ENCODE peak calls at places on chromosomes 1 and 21, in five cellular contexts. One of them, this sample, is unnamed.

GRCh38 chr21:42833859-42834729 is 45.2 kb downstream of the WDR4 start:
- DNase-seq in ascending aorta: no peak
- DNase-seq in ovary: no peak
- DNase-seq in RWPE1: no peak
- DNase-seq in fibroblast of villous mesenchyme: no peak
- DNase-seq in this sample: no peak

GRCh38 chr1:25912076-25912831 is 6.0 kb upstream of the STMN1 start:
- DNase-seq in ovary: no peak
- DNase-seq in fibroblast of villous mesenchyme: peak; percentile 37
- DNase-seq in RWPE1: peak; percentile 68
- DNase-seq in ascending aorta: no peak
- DNase-seq in this sample: no peak

GRCh38 chr21:41499920-41500319 is 8.0 kb downstream of the TMPRSS2 start:
- DNase-seq in fibroblast of villous mesenchyme: no peak
- DNase-seq in ovary: no peak
- DNase-seq in RWPE1: no peak
- DNase-seq in ascending aorta: no peak
- DNase-seq in this sample: no peak

GRCh38 chr21:36150192-36150711 is 6.4 kb upstream of the DOP1B start:
- DNase-seq in RWPE1: no peak
- DNase-seq in ovary: peak; percentile 52
- DNase-seq in ascending aorta: no peak
- DNase-seq in fibroblast of villous mesenchyme: no peak
- DNase-seq in this sample: no peak

GRCh38 chr21:37198989-37199924 is 67.9 kb downstream of the VPS26C start:
- DNase-seq in ascending aorta: no peak
- DNase-seq in ovary: no peak
- DNase-seq in RWPE1: peak; percentile 41
- DNase-seq in fibroblast of villous mesenchyme: peak; percentile 29
- DNase-seq in this sample: no peak

GRCh38 chr21:27321791-27322190 is 354.9 kb upstream of the ADAMTS5 start:
- DNase-seq in ascending aorta: no peak
- DNase-seq in fibroblast of villous mesenchyme: no peak
- DNase-seq in ovary: no peak
- DNase-seq in RWPE1: no peak
- DNase-seq in this sample: no peak

GRCh38 chr1:204830671-204831585 is 39.7 kb upstream of the NFASC start:
- DNase-seq in fibroblast of villous mesenchyme: no peak
- DNase-seq in ovary: no peak
- DNase-seq in RWPE1: no peak
- DNase-seq in ascending aorta: no peak
- DNase-seq in this sample: no peak

GRCh38 chr1:205440476-205441317 is 15.1 kb downstream of the BLACAT1 start:
- DNase-seq in fibroblast of villous mesenchyme: peak; percentile 9
- DNase-seq in ovary: no peak
- DNase-seq in RWPE1: peak; percentile 95
- DNase-seq in ascending aorta: no peak
- DNase-seq in this sample: no peak

GRCh38 chr1:97832490-97832889 is 88.3 kb downstream of the DPYD start:
- DNase-seq in ascending aorta: no peak
- DNase-seq in ovary: no peak
- DNase-seq in fibroblast of villous mesenchyme: no peak
- DNase-seq in RWPE1: no peak
- DNase-seq in this sample: peak; percentile 33

GRCh38 chr1:101365186-101365585 is 128.4 kb downstream of the S1PR1 start:
- DNase-seq in ovary: no peak
- DNase-seq in fibroblast of villous mesenchyme: no peak
- DNase-seq in RWPE1: no peak
- DNase-seq in ascending aorta: no peak
- DNase-seq in this sample: no peak

GRCh38 chr1:63888984-63889383 is 115.2 kb downstream of the ROR1 start:
- DNase-seq in RWPE1: no peak
- DNase-seq in fibroblast of villous mesenchyme: no peak
- DNase-seq in ascending aorta: no peak
- DNase-seq in ovary: no peak
- DNase-seq in this sample: no peak

GRCh38 chr1:248421384-248421783 is 18.5 kb downstream of the OR2T1 start:
- DNase-seq in fibroblast of villous mesenchyme: peak; percentile 3
- DNase-seq in ovary: no peak
- DNase-seq in RWPE1: no peak
- DNase-seq in ascending aorta: no peak
- DNase-seq in this sample: no peak

GRCh38 chr1:33612877-33613487 is 140.5 kb downstream of the ZSCAN20 start:
- DNase-seq in fibroblast of villous mesenchyme: peak; percentile 68
- DNase-seq in RWPE1: peak; percentile 77
- DNase-seq in ascending aorta: no peak
- DNase-seq in ovary: peak; percentile 67
- DNase-seq in this sample: peak; percentile 79

GRCh38 chr1:39104158-39105060 is 78.3 kb downstream of the NDUFS5 start:
- DNase-seq in RWPE1: peak; percentile 37
- DNase-seq in fibroblast of villous mesenchyme: peak; percentile 61
- DNase-seq in ovary: no peak
- DNase-seq in ascending aorta: no peak
- DNase-seq in this sample: peak; percentile 70

GRCh38 chr1:172813330-172813729 is 154.4 kb downstream of the FASLG start:
- DNase-seq in RWPE1: no peak
- DNase-seq in ascending aorta: no peak
- DNase-seq in fibroblast of villous mesenchyme: no peak
- DNase-seq in ovary: no peak
- DNase-seq in this sample: no peak

GRCh38 chr1:31587720-31588423 is 11.6 kb downstream of the TINAGL1 start:
- DNase-seq in ovary: peak; percentile 72
- DNase-seq in ascending aorta: peak; percentile 70
- DNase-seq in RWPE1: peak; percentile 76
- DNase-seq in fibroblast of villous mesenchyme: peak; percentile 54
- DNase-seq in this sample: peak; percentile 71

GRCh38 chr1:151056574-151056973 is 2.8 kb downstream of the CDC42SE1 start:
- DNase-seq in fibroblast of villous mesenchyme: no peak
- DNase-seq in ovary: no peak
- DNase-seq in ascending aorta: no peak
- DNase-seq in RWPE1: no peak
- DNase-seq in this sample: no peak

GRCh38 chr1:112618114-112618720 is 724 bp downstream of the ST7L start:
- DNase-seq in ovary: no peak
- DNase-seq in ascending aorta: no peak
- DNase-seq in RWPE1: no peak
- DNase-seq in fibroblast of villous mesenchyme: peak; percentile 77
- DNase-seq in this sample: no peak

GRCh38 chr1:226457307-226457712 is 49.4 kb upstream of the PARP1 start:
- DNase-seq in ascending aorta: no peak
- DNase-seq in ovary: no peak
- DNase-seq in fibroblast of villous mesenchyme: no peak
- DNase-seq in RWPE1: no peak
- DNase-seq in this sample: no peak

GRCh38 chr1:68370101-68370915 is 79.4 kb downstream of the RPE65 start:
- DNase-seq in RWPE1: no peak
- DNase-seq in ovary: no peak
- DNase-seq in ascending aorta: no peak
- DNase-seq in fibroblast of villous mesenchyme: no peak
- DNase-seq in this sample: no peak

GRCh38 chr1:68373173-68373572 is 76.6 kb downstream of the RPE65 start:
- DNase-seq in ascending aorta: no peak
- DNase-seq in ovary: no peak
- DNase-seq in RWPE1: no peak
- DNase-seq in fibroblast of villous mesenchyme: no peak
- DNase-seq in this sample: no peak

GRCh38 chr1:68376441-68376840 is 73.3 kb downstream of the RPE65 start:
- DNase-seq in RWPE1: no peak
- DNase-seq in ascending aorta: no peak
- DNase-seq in ovary: no peak
- DNase-seq in fibroblast of villous mesenchyme: no peak
- DNase-seq in this sample: no peak

GRCh38 chr1:68375919-68376318 is 73.8 kb downstream of the RPE65 start:
- DNase-seq in ovary: no peak
- DNase-seq in fibroblast of villous mesenchyme: no peak
- DNase-seq in RWPE1: no peak
- DNase-seq in ascending aorta: no peak
- DNase-seq in this sample: no peak

GRCh38 chr1:68372487-68372886 is 77.3 kb downstream of the RPE65 start:
- DNase-seq in RWPE1: no peak
- DNase-seq in ovary: no peak
- DNase-seq in ascending aorta: no peak
- DNase-seq in fibroblast of villous mesenchyme: no peak
- DNase-seq in this sample: no peak
- TF ChIP-seq CTCF in RWPE1: no peak
- TF ChIP-seq CTCF in ovary: no peak
- TF ChIP-seq CTCF in ascending aorta: no peak
- TF ChIP-seq CTCF in fibroblast of villous mesenchyme: no peak
- TF ChIP-seq CTCF in this sample: no peak

GRCh38 chr1:161763522-161764098 is 2.5 kb upstream of the ATF6 start:
- DNase-seq in fibroblast of villous mesenchyme: peak; percentile 30
- DNase-seq in RWPE1: peak; percentile 28
- DNase-seq in ascending aorta: no peak
- DNase-seq in ovary: no peak
- DNase-seq in this sample: no peak
- TF ChIP-seq CTCF in fibroblast of villous mesenchyme: peak; percentile 71
- TF ChIP-seq CTCF in RWPE1: peak; percentile 43
- TF ChIP-seq CTCF in ascending aorta: peak; percentile 14
- TF ChIP-seq CTCF in ovary: peak; percentile 11
- TF ChIP-seq CTCF in this sample: peak; percentile 28

GRCh38 chr1:201214886-201215285 is 24.3 kb downstream of the IGFN1 start:
- DNase-seq in ovary: peak; percentile 13
- DNase-seq in RWPE1: no peak
- DNase-seq in ascending aorta: no peak
- DNase-seq in fibroblast of villous mesenchyme: no peak
- DNase-seq in this sample: no peak

GRCh38 chr1:201213926-201214325 is 23.3 kb downstream of the IGFN1 start:
- DNase-seq in ascending aorta: no peak
- DNase-seq in RWPE1: no peak
- DNase-seq in ovary: peak; percentile 20
- DNase-seq in fibroblast of villous mesenchyme: no peak
- DNase-seq in this sample: no peak

GRCh38 chr1:201215531-201216357 is 25.1 kb downstream of the IGFN1 start:
- DNase-seq in ovary: peak; percentile 26
- DNase-seq in RWPE1: no peak
- DNase-seq in fibroblast of villous mesenchyme: no peak
- DNase-seq in ascending aorta: no peak
- DNase-seq in this sample: no peak

GRCh38 chr1:201213106-201213770 is 22.6 kb downstream of the IGFN1 start:
- DNase-seq in RWPE1: no peak
- DNase-seq in ovary: peak; percentile 7
- DNase-seq in fibroblast of villous mesenchyme: no peak
- DNase-seq in ascending aorta: no peak
- DNase-seq in this sample: no peak

DNA sequence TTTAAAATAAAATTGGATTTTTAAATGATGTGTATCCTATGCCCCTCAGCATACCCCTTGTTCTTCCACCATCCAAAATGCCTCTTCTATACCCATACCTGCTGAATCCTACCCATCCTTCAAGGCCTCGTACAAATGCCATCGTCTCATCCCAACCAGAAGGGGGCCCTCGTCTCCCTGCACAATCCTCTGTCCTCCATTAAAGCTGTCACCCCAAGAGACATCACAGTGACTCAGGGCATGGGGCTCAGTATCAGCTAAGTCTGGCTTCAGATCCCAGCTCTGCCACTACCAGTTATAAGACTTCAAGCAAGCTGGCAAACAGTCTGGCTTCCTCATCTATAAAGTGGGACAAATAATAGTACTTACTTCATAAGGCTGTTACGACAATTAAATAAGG is 23.8 kb downstream of the IGFN1 start:
- DNase-seq in ascending aorta: no peak
- DNase-seq in RWPE1: no peak
- DNase-seq in fibroblast of villous mesenchyme: no peak
- DNase-seq in ovary: no peak
- DNase-seq in this sample: no peak
- TF ChIP-seq CTCF in ascending aorta: no peak
- TF ChIP-seq CTCF in RWPE1: no peak
- TF ChIP-seq CTCF in fibroblast of villous mesenchyme: no peak
- TF ChIP-seq CTCF in ovary: no peak
- TF ChIP-seq CTCF in this sample: no peak

GRCh38 chr1:174535207-174535606 is 87.4 kb downstream of the GPR52 start:
- DNase-seq in RWPE1: no peak
- DNase-seq in ovary: no peak
- DNase-seq in ascending aorta: no peak
- DNase-seq in fibroblast of villous mesenchyme: no peak
- DNase-seq in this sample: no peak
- TF ChIP-seq CTCF in RWPE1: no peak
- TF ChIP-seq CTCF in ovary: no peak
- TF ChIP-seq CTCF in ascending aorta: no peak
- TF ChIP-seq CTCF in fibroblast of villous mesenchyme: no peak
- TF ChIP-seq CTCF in this sample: no peak

This sample was measured in glutamatergic neuron.